ENCODE peak calls at places on chromosomes 12 and 14, in ten cellular contexts. One of them, this sample, is unnamed.

GRCh38 chr14:55240526-55241178 is 30.6 kb upstream of the FBXO34 start:
- DNase-seq in spleen: no peak
- DNase-seq in transverse colon: no peak
- DNase-seq in HepG2: no peak
- DNase-seq in GM23338: peak; percentile 88
- DNase-seq in HCT116: no peak
- DNase-seq in SK-N-SH: peak; percentile 41
- DNase-seq in upper lobe of left lung: peak; percentile 82
- DNase-seq in stomach: no peak
- DNase-seq in endothelial cell of umbilical vein: no peak
- DNase-seq in this sample: no peak

GRCh38 chr14:24422694-24423531 is 6.6 kb downstream of the CBLN3 start:
- DNase-seq in spleen: no peak
- DNase-seq in transverse colon: peak; percentile 73
- DNase-seq in HepG2: no peak
- DNase-seq in GM23338: no peak
- DNase-seq in HCT116: no peak
- DNase-seq in SK-N-SH: no peak
- DNase-seq in upper lobe of left lung: no peak
- DNase-seq in stomach: peak; percentile 53
- DNase-seq in endothelial cell of umbilical vein: no peak
- DNase-seq in this sample: no peak

GRCh38 chr14:49992901-49993335 is 100.0 kb downstream of the ARF6 start:
- DNase-seq in spleen: peak; percentile 81
- DNase-seq in transverse colon: no peak
- DNase-seq in HepG2: peak; percentile 86
- DNase-seq in GM23338: no peak
- DNase-seq in HCT116: no peak
- DNase-seq in SK-N-SH: no peak
- DNase-seq in upper lobe of left lung: no peak
- DNase-seq in stomach: no peak
- DNase-seq in endothelial cell of umbilical vein: no peak
- DNase-seq in this sample: no peak

GRCh38 chr12:67910360-67911292 is 78.6 kb upstream of the IFNG-AS1 start:
- DNase-seq in spleen: no peak
- DNase-seq in transverse colon: no peak
- DNase-seq in HepG2: no peak
- DNase-seq in GM23338: no peak
- DNase-seq in HCT116: no peak
- DNase-seq in SK-N-SH: no peak
- DNase-seq in upper lobe of left lung: no peak
- DNase-seq in stomach: no peak
- DNase-seq in endothelial cell of umbilical vein: no peak
- DNase-seq in this sample: no peak

GRCh38 chr14:64817631-64818030 is 62.1 kb downstream of the SPTB start:
- DNase-seq in spleen: no peak
- DNase-seq in transverse colon: no peak
- DNase-seq in HepG2: no peak
- DNase-seq in GM23338: no peak
- DNase-seq in HCT116: no peak
- DNase-seq in SK-N-SH: no peak
- DNase-seq in upper lobe of left lung: no peak
- DNase-seq in stomach: no peak
- DNase-seq in endothelial cell of umbilical vein: no peak
- DNase-seq in this sample: no peak

GRCh38 chr12:81300454-81300853 is 222.6 kb downstream of the ACSS3 start:
- DNase-seq in spleen: no peak
- DNase-seq in transverse colon: no peak
- DNase-seq in HepG2: no peak
- DNase-seq in GM23338: peak; percentile 59
- DNase-seq in HCT116: no peak
- DNase-seq in SK-N-SH: no peak
- DNase-seq in upper lobe of left lung: no peak
- DNase-seq in stomach: no peak
- DNase-seq in endothelial cell of umbilical vein: no peak
- DNase-seq in this sample: no peak

GRCh38 chr12:94151577-94151976 is 3.2 kb downstream of the PLXNC1 start:
- DNase-seq in spleen: no peak
- DNase-seq in transverse colon: peak; percentile 59
- DNase-seq in HepG2: peak; percentile 81
- DNase-seq in GM23338: no peak
- DNase-seq in HCT116: no peak
- DNase-seq in SK-N-SH: no peak
- DNase-seq in upper lobe of left lung: no peak
- DNase-seq in stomach: no peak
- DNase-seq in endothelial cell of umbilical vein: no peak
- DNase-seq in this sample: no peak

GRCh38 chr14:54425068-54425467 is 16.1 kb downstream of the CNIH1 start:
- DNase-seq in spleen: no peak
- DNase-seq in transverse colon: no peak
- DNase-seq in HepG2: no peak
- DNase-seq in GM23338: no peak
- DNase-seq in HCT116: no peak
- DNase-seq in SK-N-SH: no peak
- DNase-seq in upper lobe of left lung: no peak
- DNase-seq in stomach: no peak
- DNase-seq in endothelial cell of umbilical vein: no peak
- DNase-seq in this sample: no peak

GRCh38 chr12:56338643-56339422 is at the start of gene IL23A:
- DNase-seq in spleen: peak; percentile 79
- DNase-seq in transverse colon: peak; percentile 30
- DNase-seq in HepG2: no peak
- DNase-seq in GM23338: peak; percentile 85
- DNase-seq in HCT116: no peak
- DNase-seq in SK-N-SH: no peak
- DNase-seq in upper lobe of left lung: peak; percentile 21
- DNase-seq in stomach: no peak
- DNase-seq in endothelial cell of umbilical vein: peak; percentile 23
- DNase-seq in this sample: no peak

GRCh38 chr12:56333679-56334489 is at the start of gene PAN2:
- DNase-seq in spleen: peak; percentile 95
- DNase-seq in transverse colon: peak; percentile 96
- DNase-seq in HepG2: peak; percentile 96
- DNase-seq in GM23338: peak; percentile 98
- DNase-seq in HCT116: peak; percentile 98
- DNase-seq in SK-N-SH: peak; percentile 93
- DNase-seq in upper lobe of left lung: peak; percentile 93
- DNase-seq in stomach: peak; percentile 96
- DNase-seq in endothelial cell of umbilical vein: peak; percentile 97
- DNase-seq in this sample: peak; percentile 99

GRCh38 chr12:56334490-56334793 is 642 bp upstream of the PAN2 start:
- DNase-seq in spleen: no peak
- DNase-seq in transverse colon: no peak
- DNase-seq in HepG2: no peak
- DNase-seq in GM23338: no peak
- DNase-seq in HCT116: no peak
- DNase-seq in SK-N-SH: no peak
- DNase-seq in upper lobe of left lung: no peak
- DNase-seq in stomach: no peak
- DNase-seq in endothelial cell of umbilical vein: no peak
- DNase-seq in this sample: no peak

GRCh38 chr12:56336361-56337167 is 2.1 kb upstream of the IL23A start:
- DNase-seq in spleen: peak; percentile 30
- DNase-seq in transverse colon: peak; percentile 17
- DNase-seq in HepG2: no peak
- DNase-seq in GM23338: peak; percentile 8
- DNase-seq in HCT116: no peak
- DNase-seq in SK-N-SH: no peak
- DNase-seq in upper lobe of left lung: no peak
- DNase-seq in stomach: no peak
- DNase-seq in endothelial cell of umbilical vein: no peak
- DNase-seq in this sample: peak; percentile 98

GRCh38 chr12:56337753-56338221 is 897 bp upstream of the IL23A start:
- DNase-seq in spleen: peak; percentile 32
- DNase-seq in transverse colon: no peak
- DNase-seq in HepG2: no peak
- DNase-seq in GM23338: no peak
- DNase-seq in HCT116: no peak
- DNase-seq in SK-N-SH: no peak
- DNase-seq in upper lobe of left lung: no peak
- DNase-seq in stomach: no peak
- DNase-seq in endothelial cell of umbilical vein: no peak
- DNase-seq in this sample: peak; percentile 66
- H3K27ac ChIP-seq in spleen: peak overlapping the region; percentile 82
- H3K27ac ChIP-seq in transverse colon: no peak overlapping the region
- H3K27ac ChIP-seq in HepG2: no peak overlapping the region
- H3K27ac ChIP-seq in GM23338: peak overlapping the region; percentile 91
- H3K27ac ChIP-seq in HCT116: no peak overlapping the region
- H3K27ac ChIP-seq in SK-N-SH: no peak overlapping the region
- H3K27ac ChIP-seq in upper lobe of left lung: peak overlapping the region; percentile 32
- H3K27ac ChIP-seq in stomach: no peak overlapping the region
- H3K27ac ChIP-seq in endothelial cell of umbilical vein: no peak overlapping the region
- H3K27ac ChIP-seq in this sample: peak overlapping the region; percentile 63

GRCh38 chr12:12560587-12561304 is 1.9 kb downstream of the DUSP16 start:
- DNase-seq in spleen: no peak
- DNase-seq in transverse colon: peak; percentile 68
- DNase-seq in HepG2: peak; percentile 92
- DNase-seq in GM23338: peak; percentile 30
- DNase-seq in HCT116: no peak
- DNase-seq in SK-N-SH: peak; percentile 41
- DNase-seq in upper lobe of left lung: no peak
- DNase-seq in stomach: peak; percentile 74
- DNase-seq in endothelial cell of umbilical vein: peak; percentile 74
- DNase-seq in this sample: peak; percentile 83
- TF ChIP-seq POLR2AphosphoS5 in spleen: peak; percentile 76
- TF ChIP-seq POLR2AphosphoS5 in transverse colon: peak; percentile 48
- TF ChIP-seq POLR2AphosphoS5 in HepG2: peak; percentile 80
- TF ChIP-seq POLR2AphosphoS5 in GM23338: no peak
- TF ChIP-seq POLR2AphosphoS5 in HCT116: peak; percentile 8
- TF ChIP-seq POLR2AphosphoS5 in SK-N-SH: no peak
- TF ChIP-seq POLR2AphosphoS5 in upper lobe of left lung: peak; percentile 75
- TF ChIP-seq POLR2AphosphoS5 in stomach: peak; percentile 94
- TF ChIP-seq POLR2AphosphoS5 in endothelial cell of umbilical vein: peak; percentile 4
- TF ChIP-seq POLR2AphosphoS5 in this sample: peak; percentile 7

GRCh38 chr14:22393796-22394195 is 195.2 kb downstream of the DAD1 start:
- DNase-seq in spleen: no peak
- DNase-seq in transverse colon: no peak
- DNase-seq in HepG2: no peak
- DNase-seq in GM23338: no peak
- DNase-seq in HCT116: no peak
- DNase-seq in SK-N-SH: no peak
- DNase-seq in upper lobe of left lung: no peak
- DNase-seq in stomach: no peak
- DNase-seq in endothelial cell of umbilical vein: no peak
- DNase-seq in this sample: no peak
- H3K27me3 ChIP-seq in spleen: no peaks in the 10 kb centered on the region
- H3K27me3 ChIP-seq in transverse colon: no peaks in the 10 kb centered on the region
- H3K27me3 ChIP-seq in HepG2: no peaks in the 10 kb centered on the region
- H3K27me3 ChIP-seq in GM23338: no peaks in the 10 kb centered on the region
- H3K27me3 ChIP-seq in HCT116: peaks cover 96% of the 10 kb centered on the region
- H3K27me3 ChIP-seq in SK-N-SH: peaks cover 63% of the 10 kb centered on the region
- H3K27me3 ChIP-seq in upper lobe of left lung: no peaks in the 10 kb centered on the region
- H3K27me3 ChIP-seq in stomach: no peaks in the 10 kb centered on the region
- H3K27me3 ChIP-seq in endothelial cell of umbilical vein: peaks cover 16% of the 10 kb centered on the region
- H3K27me3 ChIP-seq in this sample: no peaks in the 10 kb centered on the region

DNA sequence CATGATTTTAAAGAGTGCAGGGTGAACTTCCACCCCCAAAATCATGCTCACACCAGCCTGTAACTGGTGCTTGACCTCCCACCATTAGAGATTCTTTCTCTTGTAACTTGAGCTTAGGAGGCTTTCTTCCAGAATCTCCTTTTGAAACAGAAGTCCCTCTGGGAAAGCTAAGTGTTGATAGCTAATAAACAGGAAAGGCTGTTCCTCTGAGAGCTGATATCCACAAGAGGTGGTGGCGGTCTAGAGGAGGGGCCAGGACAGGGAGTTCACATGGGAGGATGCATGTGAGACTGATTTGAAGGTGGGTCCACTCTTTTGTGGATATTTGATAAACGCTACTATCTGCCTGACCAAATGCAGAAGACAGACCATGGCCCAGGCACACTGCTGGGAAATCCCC is 10.3 kb upstream of the PRMT8 start:
- DNase-seq in spleen: no peak
- DNase-seq in transverse colon: no peak
- DNase-seq in HepG2: no peak
- DNase-seq in GM23338: peak; percentile 21
- DNase-seq in HCT116: no peak
- DNase-seq in SK-N-SH: no peak
- DNase-seq in upper lobe of left lung: no peak
- DNase-seq in stomach: no peak
- DNase-seq in endothelial cell of umbilical vein: no peak
- DNase-seq in this sample: no peak
- H3K27ac ChIP-seq in spleen: no peak overlapping the region
- H3K27ac ChIP-seq in transverse colon: no peak overlapping the region
- H3K27ac ChIP-seq in HepG2: no peak overlapping the region
- H3K27ac ChIP-seq in GM23338: no peak overlapping the region
- H3K27ac ChIP-seq in HCT116: no peak overlapping the region
- H3K27ac ChIP-seq in SK-N-SH: no peak overlapping the region
- H3K27ac ChIP-seq in upper lobe of left lung: no peak overlapping the region
- H3K27ac ChIP-seq in stomach: no peak overlapping the region
- H3K27ac ChIP-seq in endothelial cell of umbilical vein: no peak overlapping the region
- H3K27ac ChIP-seq in this sample: no peak overlapping the region

GRCh38 chr14:67722293-67722692 is 20.6 kb downstream of the RDH12 start:
- DNase-seq in spleen: no peak
- DNase-seq in transverse colon: peak; percentile 34
- DNase-seq in HepG2: no peak
- DNase-seq in GM23338: peak; percentile 74
- DNase-seq in HCT116: no peak
- DNase-seq in SK-N-SH: peak; percentile 58
- DNase-seq in upper lobe of left lung: no peak
- DNase-seq in stomach: peak; percentile 69
- DNase-seq in endothelial cell of umbilical vein: no peak
- DNase-seq in this sample: no peak
- TF ChIP-seq POLR2AphosphoS5 in spleen: no peak
- TF ChIP-seq POLR2AphosphoS5 in transverse colon: no peak
- TF ChIP-seq POLR2AphosphoS5 in HepG2: no peak
- TF ChIP-seq POLR2AphosphoS5 in GM23338: no peak
- TF ChIP-seq POLR2AphosphoS5 in HCT116: no peak
- TF ChIP-seq POLR2AphosphoS5 in SK-N-SH: no peak
- TF ChIP-seq POLR2AphosphoS5 in upper lobe of left lung: no peak
- TF ChIP-seq POLR2AphosphoS5 in stomach: peak; percentile 43
- TF ChIP-seq POLR2AphosphoS5 in endothelial cell of umbilical vein: no peak
- TF ChIP-seq POLR2AphosphoS5 in this sample: no peak